ENCODE peak calls at places on chromosomes 6 and 20, in nine cellular contexts. One of them, this sample, is unnamed.

GRCh38 chr6:140344149-140344913 is 969.9 kb upstream of the CITED2 start:
- DNase-seq in tibial nerve: no peak
- DNase-seq in prostate gland: no peak
- DNase-seq in body of pancreas: no peak
- DNase-seq in IMR-90: peak; percentile 67
- DNase-seq in upper lobe of left lung: no peak
- DNase-seq in suprapubic skin: no peak
- DNase-seq in esophagus squamous epithelium: no peak
- DNase-seq in uterus: no peak
- DNase-seq in this sample: no peak

GRCh38 chr6:82570083-82570482 is 206.5 kb downstream of the TPBG start:
- DNase-seq in esophagus squamous epithelium: no peak
- DNase-seq in IMR-90: no peak
- DNase-seq in uterus: no peak
- DNase-seq in body of pancreas: no peak
- DNase-seq in suprapubic skin: no peak
- DNase-seq in tibial nerve: no peak
- DNase-seq in prostate gland: no peak
- DNase-seq in upper lobe of left lung: no peak
- DNase-seq in this sample: no peak

GRCh38 chr20:62291251-62292066 is 11.3 kb upstream of the ADRM1 start:
- DNase-seq in tibial nerve: no peak
- DNase-seq in suprapubic skin: no peak
- DNase-seq in esophagus squamous epithelium: no peak
- DNase-seq in body of pancreas: no peak
- DNase-seq in IMR-90: no peak
- DNase-seq in upper lobe of left lung: no peak
- DNase-seq in prostate gland: no peak
- DNase-seq in uterus: no peak
- DNase-seq in this sample: no peak

GRCh38 chr6:10511477-10511876 is 9.7 kb upstream of the GCNT2 start:
- DNase-seq in uterus: no peak
- DNase-seq in upper lobe of left lung: no peak
- DNase-seq in suprapubic skin: no peak
- DNase-seq in esophagus squamous epithelium: no peak
- DNase-seq in tibial nerve: no peak
- DNase-seq in body of pancreas: no peak
- DNase-seq in prostate gland: no peak
- DNase-seq in IMR-90: no peak
- DNase-seq in this sample: no peak

GRCh38 chr6:106630366-106630765 is 988 bp downstream of the QRSL1 start:
- DNase-seq in uterus: no peak
- DNase-seq in body of pancreas: no peak
- DNase-seq in tibial nerve: no peak
- DNase-seq in IMR-90: no peak
- DNase-seq in esophagus squamous epithelium: no peak
- DNase-seq in suprapubic skin: no peak
- DNase-seq in upper lobe of left lung: no peak
- DNase-seq in prostate gland: no peak
- DNase-seq in this sample: no peak

GRCh38 chr20:23217023-23217422 is 130.9 kb upstream of the CD93 start:
- DNase-seq in IMR-90: no peak
- DNase-seq in upper lobe of left lung: no peak
- DNase-seq in body of pancreas: no peak
- DNase-seq in prostate gland: no peak
- DNase-seq in esophagus squamous epithelium: no peak
- DNase-seq in suprapubic skin: no peak
- DNase-seq in uterus: no peak
- DNase-seq in tibial nerve: no peak
- DNase-seq in this sample: no peak

GRCh38 chr6:16712931-16713484 is 48.3 kb downstream of the ATXN1 start:
- DNase-seq in prostate gland: peak; percentile 21
- DNase-seq in esophagus squamous epithelium: no peak
- DNase-seq in uterus: peak; percentile 39
- DNase-seq in body of pancreas: peak; percentile 19
- DNase-seq in IMR-90: peak; percentile 95
- DNase-seq in tibial nerve: peak; percentile 48
- DNase-seq in suprapubic skin: no peak
- DNase-seq in upper lobe of left lung: no peak
- DNase-seq in this sample: no peak

GRCh38 chr6:111533087-111533784 is 50.2 kb upstream of the REV3L start:
- DNase-seq in uterus: no peak
- DNase-seq in prostate gland: no peak
- DNase-seq in upper lobe of left lung: no peak
- DNase-seq in IMR-90: no peak
- DNase-seq in esophagus squamous epithelium: no peak
- DNase-seq in tibial nerve: no peak
- DNase-seq in suprapubic skin: no peak
- DNase-seq in body of pancreas: no peak
- DNase-seq in this sample: peak; percentile 82

GRCh38 chr6:11769816-11770545 is 8.6 kb downstream of the ADTRP start:
- DNase-seq in tibial nerve: no peak
- DNase-seq in body of pancreas: no peak
- DNase-seq in IMR-90: no peak
- DNase-seq in uterus: no peak
- DNase-seq in upper lobe of left lung: no peak
- DNase-seq in esophagus squamous epithelium: no peak
- DNase-seq in suprapubic skin: no peak
- DNase-seq in prostate gland: no peak
- DNase-seq in this sample: no peak

GRCh38 chr6:11766056-11766455 is 12.5 kb downstream of the ADTRP start:
- DNase-seq in suprapubic skin: no peak
- DNase-seq in body of pancreas: peak; percentile 32
- DNase-seq in tibial nerve: no peak
- DNase-seq in upper lobe of left lung: no peak
- DNase-seq in prostate gland: no peak
- DNase-seq in IMR-90: peak; percentile 54
- DNase-seq in uterus: no peak
- DNase-seq in esophagus squamous epithelium: no peak
- DNase-seq in this sample: peak; percentile 49

GRCh38 chr6:11766589-11767450 is 11.8 kb downstream of the ADTRP start:
- DNase-seq in IMR-90: peak; percentile 98
- DNase-seq in body of pancreas: no peak
- DNase-seq in tibial nerve: no peak
- DNase-seq in esophagus squamous epithelium: no peak
- DNase-seq in suprapubic skin: no peak
- DNase-seq in upper lobe of left lung: no peak
- DNase-seq in uterus: no peak
- DNase-seq in prostate gland: no peak
- DNase-seq in this sample: peak; percentile 58

GRCh38 chr6:11769244-11769643 is 9.4 kb downstream of the ADTRP start:
- DNase-seq in prostate gland: no peak
- DNase-seq in IMR-90: peak; percentile 40
- DNase-seq in upper lobe of left lung: no peak
- DNase-seq in esophagus squamous epithelium: no peak
- DNase-seq in uterus: no peak
- DNase-seq in suprapubic skin: no peak
- DNase-seq in tibial nerve: no peak
- DNase-seq in body of pancreas: no peak
- DNase-seq in this sample: no peak

DNA sequence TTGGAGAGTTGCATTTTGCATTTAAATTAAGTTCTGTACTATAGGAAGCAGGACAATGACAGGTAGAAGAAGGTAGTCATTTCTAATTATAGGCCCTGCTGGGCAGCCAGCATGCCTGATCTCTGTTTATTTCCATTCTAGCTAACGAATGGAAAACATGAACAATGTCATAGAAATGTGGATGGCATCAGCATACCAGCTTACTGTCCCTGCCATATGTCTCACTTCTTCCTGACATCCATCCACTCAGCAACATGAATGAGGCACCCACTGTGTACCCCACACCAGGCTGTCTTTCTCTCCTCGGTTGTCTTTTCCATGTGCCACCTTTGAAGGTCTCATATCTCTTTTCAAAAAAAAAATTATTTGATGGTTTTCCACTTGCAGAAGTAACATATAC is 11.1 kb downstream of the ADTRP start:
- DNase-seq in body of pancreas: no peak
- DNase-seq in IMR-90: no peak
- DNase-seq in esophagus squamous epithelium: no peak
- DNase-seq in suprapubic skin: no peak
- DNase-seq in upper lobe of left lung: no peak
- DNase-seq in uterus: no peak
- DNase-seq in prostate gland: no peak
- DNase-seq in tibial nerve: no peak
- DNase-seq in this sample: no peak
- TF ChIP-seq CTCF in body of pancreas: no peak
- TF ChIP-seq CTCF in IMR-90: no peak
- TF ChIP-seq CTCF in esophagus squamous epithelium: no peak
- TF ChIP-seq CTCF in suprapubic skin: no peak
- TF ChIP-seq CTCF in upper lobe of left lung: no peak
- TF ChIP-seq CTCF in uterus: no peak
- TF ChIP-seq CTCF in prostate gland: no peak
- TF ChIP-seq CTCF in tibial nerve: no peak
- TF ChIP-seq CTCF in this sample: no peak

GRCh38 chr6:42103753-42104094 is 38.7 kb downstream of the C6orf132 start:
- DNase-seq in esophagus squamous epithelium: no peak
- DNase-seq in tibial nerve: no peak
- DNase-seq in uterus: no peak
- DNase-seq in IMR-90: no peak
- DNase-seq in upper lobe of left lung: no peak
- DNase-seq in body of pancreas: no peak
- DNase-seq in prostate gland: no peak
- DNase-seq in suprapubic skin: no peak
- DNase-seq in this sample: no peak
- H3K4me3 ChIP-seq in esophagus squamous epithelium: peak overlapping the region; percentile 64
- H3K4me3 ChIP-seq in tibial nerve: no peak overlapping the region
- H3K4me3 ChIP-seq in uterus: no peak overlapping the region
- H3K4me3 ChIP-seq in IMR-90: no peak overlapping the region
- H3K4me3 ChIP-seq in upper lobe of left lung: no peak overlapping the region
- H3K4me3 ChIP-seq in body of pancreas: no peak overlapping the region
- H3K4me3 ChIP-seq in prostate gland: no peak overlapping the region
- H3K4me3 ChIP-seq in suprapubic skin: peak overlapping the region; percentile 45
- H3K4me3 ChIP-seq in this sample: no peak overlapping the region

GRCh38 chr6:148534871-148535270 is 192.2 kb downstream of the SASH1 start:
- DNase-seq in uterus: no peak
- DNase-seq in tibial nerve: no peak
- DNase-seq in IMR-90: no peak
- DNase-seq in suprapubic skin: no peak
- DNase-seq in body of pancreas: no peak
- DNase-seq in upper lobe of left lung: no peak
- DNase-seq in prostate gland: no peak
- DNase-seq in esophagus squamous epithelium: no peak
- DNase-seq in this sample: peak; percentile 52

GRCh38 chr6:148535976-148536375 is 193.3 kb downstream of the SASH1 start:
- DNase-seq in IMR-90: peak; percentile 62
- DNase-seq in tibial nerve: no peak
- DNase-seq in upper lobe of left lung: no peak
- DNase-seq in suprapubic skin: no peak
- DNase-seq in esophagus squamous epithelium: no peak
- DNase-seq in body of pancreas: no peak
- DNase-seq in uterus: no peak
- DNase-seq in prostate gland: no peak
- DNase-seq in this sample: no peak

GRCh38 chr6:148530976-148531375 is 188.3 kb downstream of the SASH1 start:
- DNase-seq in body of pancreas: no peak
- DNase-seq in suprapubic skin: no peak
- DNase-seq in esophagus squamous epithelium: no peak
- DNase-seq in uterus: no peak
- DNase-seq in prostate gland: no peak
- DNase-seq in IMR-90: peak; percentile 62
- DNase-seq in upper lobe of left lung: no peak
- DNase-seq in tibial nerve: no peak
- DNase-seq in this sample: no peak

GRCh38 chr6:148532698-148533097 is 190.1 kb downstream of the SASH1 start:
- DNase-seq in IMR-90: no peak
- DNase-seq in esophagus squamous epithelium: no peak
- DNase-seq in uterus: no peak
- DNase-seq in prostate gland: no peak
- DNase-seq in tibial nerve: no peak
- DNase-seq in upper lobe of left lung: no peak
- DNase-seq in suprapubic skin: no peak
- DNase-seq in body of pancreas: no peak
- DNase-seq in this sample: no peak

DNA sequence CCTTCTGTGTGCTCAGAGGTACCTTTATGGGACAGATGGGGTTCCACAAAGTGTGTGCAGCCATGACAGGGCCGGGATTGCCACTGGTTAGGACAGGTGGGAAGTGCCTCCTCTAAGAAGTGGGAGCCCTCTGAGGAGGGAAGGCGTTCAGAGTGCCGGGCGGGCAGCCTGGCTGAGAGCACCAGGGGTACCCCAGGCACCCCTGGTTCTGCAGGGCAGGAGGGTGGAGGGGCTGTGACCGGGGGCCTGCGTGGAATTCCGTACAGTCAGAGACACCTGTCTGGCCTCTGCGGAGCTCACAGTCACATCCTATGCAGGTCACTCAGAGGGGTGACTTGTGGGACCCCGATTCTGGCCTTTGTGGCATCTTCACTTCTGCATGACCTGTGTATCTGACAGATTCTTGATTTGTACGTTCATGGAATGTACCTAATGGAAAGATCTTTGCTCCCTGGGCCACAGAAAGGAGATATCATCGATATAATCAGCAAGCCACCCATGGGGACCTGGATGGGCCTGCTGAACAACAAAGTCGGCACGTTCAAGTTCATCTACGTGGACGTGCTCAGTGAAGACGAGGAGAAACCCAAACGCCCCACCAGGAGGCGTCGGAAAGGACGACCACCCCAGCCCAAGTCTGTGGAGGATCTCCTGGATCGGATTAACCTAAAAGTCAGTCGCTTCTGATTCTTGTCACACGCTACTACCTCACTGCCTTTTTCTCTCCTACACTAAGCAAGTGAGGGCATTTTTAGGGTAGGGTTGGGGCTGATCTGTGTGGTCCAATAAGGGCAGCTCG is 190.9 kb downstream of the SASH1 start:
- DNase-seq in IMR-90: no peak
- DNase-seq in upper lobe of left lung: no peak
- DNase-seq in prostate gland: no peak
- DNase-seq in esophagus squamous epithelium: no peak
- DNase-seq in uterus: no peak
- DNase-seq in suprapubic skin: no peak
- DNase-seq in tibial nerve: no peak
- DNase-seq in body of pancreas: no peak
- DNase-seq in this sample: no peak
- TF ChIP-seq POLR2A in IMR-90: no peak
- TF ChIP-seq POLR2A in upper lobe of left lung: no peak
- TF ChIP-seq POLR2A in prostate gland: no peak
- TF ChIP-seq POLR2A in esophagus squamous epithelium: no peak
- TF ChIP-seq POLR2A in uterus: no peak
- TF ChIP-seq POLR2A in suprapubic skin: no peak
- TF ChIP-seq POLR2A in tibial nerve: no peak
- TF ChIP-seq POLR2A in body of pancreas: no peak
- TF ChIP-seq POLR2A in this sample: no peak

GRCh38 chr20:40705413-40705812 is 16.4 kb upstream of the MAFB start:
- DNase-seq in tibial nerve: no peak
- DNase-seq in IMR-90: no peak
- DNase-seq in esophagus squamous epithelium: no peak
- DNase-seq in prostate gland: no peak
- DNase-seq in uterus: no peak
- DNase-seq in upper lobe of left lung: no peak
- DNase-seq in body of pancreas: no peak
- DNase-seq in suprapubic skin: no peak
- DNase-seq in this sample: no peak

GRCh38 chr20:40698744-40699143 is 9.7 kb upstream of the MAFB start:
- DNase-seq in suprapubic skin: no peak
- DNase-seq in esophagus squamous epithelium: no peak
- DNase-seq in upper lobe of left lung: no peak
- DNase-seq in body of pancreas: no peak
- DNase-seq in tibial nerve: no peak
- DNase-seq in prostate gland: no peak
- DNase-seq in uterus: no peak
- DNase-seq in IMR-90: no peak
- DNase-seq in this sample: no peak

GRCh38 chr20:40704828-40705227 is 15.8 kb upstream of the MAFB start:
- DNase-seq in prostate gland: no peak
- DNase-seq in uterus: no peak
- DNase-seq in esophagus squamous epithelium: no peak
- DNase-seq in suprapubic skin: no peak
- DNase-seq in upper lobe of left lung: no peak
- DNase-seq in IMR-90: no peak
- DNase-seq in tibial nerve: no peak
- DNase-seq in body of pancreas: no peak
- DNase-seq in this sample: no peak

GRCh38 chr20:40703981-40704530 is 15.0 kb upstream of the MAFB start:
- DNase-seq in IMR-90: no peak
- DNase-seq in tibial nerve: no peak
- DNase-seq in suprapubic skin: no peak
- DNase-seq in prostate gland: no peak
- DNase-seq in uterus: no peak
- DNase-seq in upper lobe of left lung: no peak
- DNase-seq in body of pancreas: no peak
- DNase-seq in esophagus squamous epithelium: no peak
- DNase-seq in this sample: no peak

GRCh38 chr20:40702504-40702903 is 13.5 kb upstream of the MAFB start:
- DNase-seq in esophagus squamous epithelium: no peak
- DNase-seq in body of pancreas: no peak
- DNase-seq in suprapubic skin: no peak
- DNase-seq in upper lobe of left lung: no peak
- DNase-seq in IMR-90: no peak
- DNase-seq in tibial nerve: no peak
- DNase-seq in uterus: no peak
- DNase-seq in prostate gland: no peak
- DNase-seq in this sample: no peak
- TF ChIP-seq CTCF in esophagus squamous epithelium: no peak
- TF ChIP-seq CTCF in body of pancreas: no peak
- TF ChIP-seq CTCF in suprapubic skin: no peak
- TF ChIP-seq CTCF in upper lobe of left lung: no peak
- TF ChIP-seq CTCF in IMR-90: no peak
- TF ChIP-seq CTCF in tibial nerve: no peak
- TF ChIP-seq CTCF in uterus: no peak
- TF ChIP-seq CTCF in prostate gland: no peak
- TF ChIP-seq CTCF in this sample: no peak